ENCODE peak calls at places on chromosomes 12 and 14, in six cellular contexts. Q is DND-41, B is GM23338, M is tibial artery, J is fibroblast of lung, I is prostate gland. P is an unnamed sample. For H3K27me3, the result is how much of the 10 kb centered on the place peaks cover.

GRCh38 chr12:42589465-42590323 is at the start of gene PRICKLE1:
- DNase-seq in Q (no peak), B (peak), M (no peak), J (peak), I (no peak), P (peak)

GRCh38 chr14:25006961-25007795 is 42.8 kb downstream of the STXBP6 start:
- DNase-seq in Q (no peak), B (no peak), M (no peak), J (peak), I (no peak), P (no peak)

GRCh38 chr12:24252580-24252979 is 303.1 kb upstream of the SOX5 start:
- DNase-seq in Q (no peak), B (peak), M (no peak), J (no peak), I (no peak), P (no peak)

GRCh38 chr14:90554341-90554740 is 157.5 kb downstream of the CALM1 start:
- DNase-seq in Q (no peak), B (no peak), M (peak), J (no peak), I (peak), P (peak)

GRCh38 chr14:70289138-70289537 is 70.3 kb downstream of the COX16 start:
- DNase-seq in Q (no peak), B (no peak), M (no peak), J (no peak), I (no peak), P (no peak)

GRCh38 chr14:53902307-53902706 is 54.3 kb downstream of the BMP4 start:
- DNase-seq in Q (no peak), B (no peak), M (no peak), J (no peak), I (no peak), P (no peak)

GRCh38 chr12:31267966-31268365 is 58.0 kb downstream of the SINHCAF start:
- DNase-seq in Q (no peak), B (no peak), M (no peak), J (peak), I (no peak), P (no peak)

GRCh38 chr12:76242813-76243540 is 105.2 kb downstream of the BBS10 start:
- DNase-seq in Q (no peak), B (no peak), M (no peak), J (peak), I (no peak), P (no peak)

GRCh38 chr12:125140918-125141573 is 75.8 kb downstream of the AACS start:
- DNase-seq in Q (no peak), B (no peak), M (no peak), J (peak), I (no peak), P (no peak)
- H3K4me3 ChIP-seq in Q (no peak), B (no peak), M (no peak), J (no peak), I (no peak), P (no peak)

DNA sequence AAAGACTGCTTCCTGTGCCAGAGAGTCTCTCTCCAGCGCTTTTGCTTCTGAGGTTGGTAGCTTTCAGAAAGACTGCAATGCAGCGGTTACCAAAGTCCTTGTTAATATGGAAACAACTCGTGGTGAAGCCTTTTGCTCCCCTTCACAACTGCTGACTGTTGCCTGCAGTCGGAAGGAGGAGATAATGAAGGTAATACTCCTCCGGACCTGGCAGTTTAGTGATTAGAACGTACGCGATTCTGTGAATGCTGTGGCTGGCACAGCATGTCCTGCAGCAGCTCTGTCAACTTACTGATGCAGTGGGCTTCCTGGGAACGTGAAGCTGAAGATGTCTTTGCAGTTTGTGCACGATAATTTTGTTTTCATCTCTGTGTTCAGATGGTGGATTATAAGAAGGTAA is 51.0 kb downstream of the TRAF3 start:
- DNase-seq in Q (no peak), B (no peak), M (no peak), J (no peak), I (no peak), P (no peak)
- H3K27me3 ChIP-seq in Q (under half), B (under half), M (under half), J (under half), I (under half), P (under half)

GRCh38 chr14:102732924-102733323 is 44.3 kb upstream of the TRAF3 start:
- DNase-seq in Q (no peak), B (no peak), M (no peak), J (no peak), I (no peak), P (no peak)
- H3K4me3 ChIP-seq in Q (no peak), B (no peak), M (no peak), J (no peak), I (no peak), P (no peak)

DNA sequence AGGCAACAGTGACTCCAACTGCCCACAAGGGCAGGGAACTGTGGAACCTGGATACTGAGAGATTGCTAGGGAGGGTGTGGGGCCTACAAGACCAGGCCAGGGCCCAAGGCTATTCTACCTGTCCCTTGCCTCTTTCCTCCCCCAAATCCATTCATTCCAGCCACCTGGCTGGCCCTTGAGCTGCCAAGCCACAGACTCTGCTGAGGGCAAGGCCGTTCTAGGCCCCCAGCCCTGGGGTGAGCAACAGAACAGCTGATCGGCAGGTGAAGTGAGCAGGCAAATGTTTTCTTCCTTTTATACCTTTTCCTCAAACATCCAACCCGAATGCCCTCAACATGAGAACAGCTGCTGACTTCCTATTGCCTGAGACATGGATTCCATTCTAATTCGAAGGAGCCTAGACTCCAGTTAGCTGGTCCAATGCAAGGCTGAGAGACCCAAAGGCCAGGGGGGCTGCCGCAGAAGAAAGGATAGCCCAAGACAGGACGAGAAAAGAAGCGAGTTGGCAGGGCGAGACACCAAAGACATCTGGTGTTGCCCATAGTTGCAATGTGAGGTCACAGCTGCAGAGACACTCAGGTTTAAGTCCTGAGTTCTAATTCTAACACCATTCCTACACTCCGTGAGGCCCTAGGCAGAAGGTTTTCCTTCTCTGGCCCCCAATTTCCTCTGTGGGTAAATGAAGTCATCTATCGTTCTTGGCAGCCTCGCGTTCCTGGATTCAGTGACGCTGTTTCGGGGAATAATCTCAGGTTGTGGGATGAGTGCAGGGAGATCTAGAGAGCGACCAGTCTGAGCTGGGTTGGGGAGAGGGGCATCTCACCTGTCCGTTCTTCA is 1.7 kb downstream of the C1QL4 start:
- DNase-seq in Q (no peak), B (no peak), M (no peak), J (no peak), I (no peak), P (no peak)
- H3K27me3 ChIP-seq in Q (under half), B (half or more), M (under half), J (under half), I (under half), P (half or more)

GRCh38 chr12:53049582-53050318 is at the start of gene TNS2:
- DNase-seq in Q (no peak), B (peak), M (peak), J (peak), I (no peak), P (peak)

GRCh38 chr12:53050426-53051057 is 677 bp downstream of the TNS2 start:
- DNase-seq in Q (no peak), B (no peak), M (no peak), J (no peak), I (no peak), P (no peak)

GRCh38 chr12:53051881-53052412 is 2.1 kb downstream of the TNS2 start:
- DNase-seq in Q (no peak), B (no peak), M (peak), J (no peak), I (no peak), P (no peak)

GRCh38 chr12:53052419-53053222 is 2.8 kb downstream of the TNS2 start:
- DNase-seq in Q (no peak), B (no peak), M (peak), J (peak), I (peak), P (peak)

DNA sequence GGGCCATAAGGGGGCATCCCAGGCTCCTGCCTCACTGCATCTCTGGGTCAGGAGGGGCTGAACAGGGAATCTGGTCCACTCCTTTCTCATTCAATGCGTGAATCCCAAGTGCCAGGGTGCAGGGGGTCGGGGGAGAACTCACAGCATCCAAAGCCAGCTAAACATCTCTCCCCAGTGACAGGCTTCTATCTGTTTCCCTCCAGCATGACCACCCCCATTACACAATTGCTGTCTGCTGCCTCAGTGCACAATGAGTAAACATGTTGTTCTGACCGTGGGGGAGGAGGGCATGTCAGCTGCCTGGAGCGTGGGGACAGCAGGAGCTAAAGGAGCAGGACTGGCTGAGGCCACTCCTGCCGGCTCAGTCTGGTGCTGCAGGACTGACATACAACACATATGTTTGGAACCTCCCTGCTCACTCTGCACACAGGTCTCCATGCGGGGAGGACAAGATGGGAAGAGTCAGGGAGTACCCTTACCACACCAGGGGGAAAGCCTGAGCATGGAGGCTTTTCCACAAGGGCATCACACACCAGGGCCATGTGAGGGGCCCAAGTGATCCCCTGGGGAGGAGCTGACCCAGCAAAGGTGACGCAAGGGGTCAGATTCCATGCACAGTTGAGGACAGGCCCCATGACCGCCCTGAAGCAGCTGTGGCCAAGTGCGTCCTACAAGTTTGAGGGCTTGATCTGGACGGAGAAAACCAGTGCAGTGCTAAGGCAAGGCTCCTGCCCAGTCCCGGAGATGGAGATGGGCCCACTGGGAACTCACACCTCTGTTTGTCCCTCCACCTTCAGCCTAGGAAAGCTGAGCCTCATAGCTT is 1.4 kb downstream of the TNS2 start:
- DNase-seq in Q (no peak), B (no peak), M (peak), J (peak), I (peak), P (peak)
- H3K4me3 ChIP-seq in Q (no peak), B (peak), M (peak), J (peak), I (peak), P (peak)

DNA sequence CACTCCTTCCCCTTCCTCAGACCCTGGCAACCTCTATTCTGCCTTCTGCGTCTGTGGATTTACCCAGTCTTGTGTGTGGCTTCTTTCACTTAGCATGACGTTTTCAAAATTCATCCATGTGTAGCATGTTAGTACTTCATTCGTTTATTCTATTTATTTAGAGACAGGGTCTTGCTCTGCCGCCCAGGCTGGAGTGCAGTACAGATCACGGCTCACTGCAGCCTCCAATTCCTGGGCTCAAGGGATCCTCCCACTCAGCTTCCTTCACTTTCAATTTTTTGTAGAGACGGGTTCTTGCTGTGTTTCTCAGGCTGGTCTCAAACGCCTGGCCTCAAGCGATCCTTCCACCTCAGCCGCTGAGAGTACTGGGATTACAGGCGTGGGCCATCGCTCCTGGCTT is 37.0 kb downstream of the B4GALNT3 start:
- DNase-seq in Q (no peak), B (no peak), M (no peak), J (no peak), I (no peak), P (no peak)
- H3K27me3 ChIP-seq in Q (under half), B (under half), M (under half), J (under half), I (under half), P (under half)

DNA sequence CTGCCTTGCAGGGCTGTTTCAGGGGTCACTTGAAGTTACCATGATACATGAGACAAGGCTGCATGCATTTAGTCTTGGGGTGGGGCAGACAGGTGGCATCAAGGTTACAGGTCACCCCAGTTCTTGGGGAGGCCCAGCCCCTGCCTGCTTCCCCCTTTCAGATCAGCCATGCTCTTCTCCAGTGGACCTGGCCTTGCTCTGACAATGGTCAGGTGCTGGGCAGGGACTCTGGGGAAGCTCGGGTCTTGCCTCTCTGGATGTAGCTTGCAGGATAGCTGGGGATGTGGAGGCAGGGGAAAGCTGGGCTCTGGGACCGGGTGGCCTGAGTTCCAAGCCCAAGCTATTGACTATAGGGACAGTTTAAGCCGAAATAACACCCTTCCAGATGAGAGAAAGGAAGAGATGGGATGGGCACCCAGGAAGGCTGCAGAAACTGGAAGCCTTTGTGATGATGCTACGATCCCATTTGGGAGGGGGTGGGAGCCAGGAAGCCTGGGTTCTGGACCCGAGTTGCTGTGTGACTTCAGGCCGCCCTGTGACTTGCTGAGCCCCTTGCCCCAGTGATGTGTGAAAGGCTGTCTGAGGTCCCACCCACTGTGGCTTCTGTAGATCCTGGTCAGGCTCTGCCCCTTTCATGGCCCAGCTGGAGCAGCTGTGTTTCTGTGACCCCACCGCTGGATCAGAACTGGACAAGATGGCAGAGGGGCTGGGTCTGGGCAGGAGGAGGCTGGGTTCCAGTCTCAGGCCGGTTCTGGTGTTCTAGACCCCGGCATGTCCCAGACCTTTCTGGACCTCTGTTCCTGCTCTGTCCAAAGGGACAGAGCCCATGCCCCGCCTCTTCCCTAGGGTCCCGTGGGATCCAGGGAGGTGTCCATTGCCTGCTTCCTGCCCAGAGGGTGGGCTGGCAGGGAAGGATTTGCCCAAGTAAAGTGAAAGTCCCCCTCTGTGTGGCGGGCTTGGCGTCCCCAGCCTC is 2.1 kb downstream of the TNFAIP2 start:
- DNase-seq in Q (no peak), B (no peak), M (no peak), J (no peak), I (no peak), P (peak)
- H3K4me3 ChIP-seq in Q (no peak), B (no peak), M (no peak), J (no peak), I (no peak), P (peak)

GRCh38 chr12:4271433-4272013 is 2.0 kb upstream of the CCND2 start:
- DNase-seq in Q (peak), B (peak), M (no peak), J (no peak), I (no peak), P (no peak)
- H3K27me3 ChIP-seq in Q (half or more), B (under half), M (under half), J (half or more), I (under half), P (half or more)

GRCh38 chr12:129551441-129551840 is 352.4 kb downstream of the TMEM132D start:
- DNase-seq in Q (no peak), B (no peak), M (no peak), J (no peak), I (no peak), P (no peak)

GRCh38 chr12:129544716-129545115 is 359.1 kb downstream of the TMEM132D start:
- DNase-seq in Q (no peak), B (no peak), M (no peak), J (no peak), I (no peak), P (no peak)

GRCh38 chr12:129549656-129550055 is 354.2 kb downstream of the TMEM132D start:
- DNase-seq in Q (no peak), B (no peak), M (no peak), J (no peak), I (no peak), P (no peak)

GRCh38 chr12:129552996-129553750 is 350.7 kb downstream of the TMEM132D start:
- DNase-seq in Q (no peak), B (no peak), M (no peak), J (peak), I (no peak), P (no peak)

DNA sequence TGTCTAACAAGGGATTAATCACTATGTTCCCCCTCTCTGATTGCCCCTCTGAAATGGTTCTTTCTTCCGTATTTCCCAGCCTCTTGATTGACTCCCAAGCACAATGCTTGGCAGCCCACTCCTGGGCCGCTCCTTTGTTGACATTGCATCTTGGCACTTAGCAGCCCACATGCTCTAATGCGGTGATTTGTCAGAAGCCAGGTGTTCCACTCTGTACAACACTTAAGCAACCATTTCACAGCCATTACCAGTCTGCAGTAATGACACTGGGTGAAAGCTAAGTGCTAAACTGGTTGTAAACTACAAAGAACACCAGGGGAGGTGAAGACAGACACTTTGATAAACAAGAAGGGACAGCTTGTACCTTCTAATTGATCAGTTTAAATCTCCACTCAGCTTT is 353.5 kb downstream of the TMEM132D start:
- DNase-seq in Q (no peak), B (no peak), M (no peak), J (no peak), I (no peak), P (no peak)
- H3K4me3 ChIP-seq in Q (no peak), B (no peak), M (no peak), J (no peak), I (no peak), P (no peak)

GRCh38 chr12:106585237-106585834 is 2.5 kb downstream of the RFX4 start:
- DNase-seq in Q (no peak), B (peak), M (no peak), J (no peak), I (no peak), P (no peak)
- H3K27me3 ChIP-seq in Q (under half), B (half or more), M (under half), J (half or more), I (half or more), P (half or more)

P was measured in left ventricle myocardium inferior.